ENCODE peak calls at places on chromosomes 7 and 10, in six cellular contexts. F, T, Q, S, B and I are unnamed samples.

GRCh38 chr10:117550599-117551321 is 8.2 kb downstream of the EMX2 start:
- DNase-seq in F (no peak), T (no peak), Q (no peak), S (no peak), B (no peak), I (no peak)

GRCh38 chr10:110118891-110119621 is 88.3 kb upstream of the MXI1 start:
- DNase-seq in F (no peak), T (no peak), Q (no peak), S (no peak), B (no peak), I (no peak)

GRCh38 chr10:74983383-74983782 is 128.1 kb upstream of the SAMD8 start:
- DNase-seq in F (no peak), T (no peak), Q (no peak), S (no peak), B (no peak), I (no peak)

GRCh38 chr7:158579662-158580646 is 7.7 kb downstream of the PTPRN2 start:
- DNase-seq in F (no peak), T (no peak), Q (no peak), S (no peak), B (no peak), I (no peak)

GRCh38 chr7:121505021-121505420 is 108.9 kb upstream of the FAM3C start:
- DNase-seq in F (no peak), T (no peak), Q (no peak), S (no peak), B (peak), I (no peak)

GRCh38 chr7:240887-241421 is 48.6 kb downstream of the FAM20C start:
- DNase-seq in F (no peak), T (no peak), Q (no peak), S (peak), B (no peak), I (no peak)

GRCh38 chr7:14800664-14801063 is 101.9 kb downstream of the DGKB start:
- DNase-seq in F (no peak), T (peak), Q (no peak), S (no peak), B (no peak), I (no peak)

GRCh38 chr10:28219241-28219640 is 83.6 kb downstream of the MPP7 start:
- DNase-seq in F (no peak), T (no peak), Q (no peak), S (no peak), B (peak), I (no peak)

GRCh38 chr10:19749185-19749729 is 67.0 kb upstream of the PLXDC2 start:
- DNase-seq in F (no peak), T (no peak), Q (no peak), S (no peak), B (peak), I (no peak)

GRCh38 chr7:96314402-96315108 is 7.3 kb downstream of the SLC25A13 start:
- DNase-seq in F (no peak), T (no peak), Q (no peak), S (no peak), B (no peak), I (no peak)

GRCh38 chr10:5814110-5815107 is 1.2 kb upstream of the GDI2 start:
- DNase-seq in F (no peak), T (no peak), Q (no peak), S (peak), B (peak), I (no peak)

GRCh38 chr10:4267084-4267774 is 482.2 kb upstream of the KLF6 start:
- DNase-seq in F (no peak), T (no peak), Q (no peak), S (no peak), B (no peak), I (no peak)

GRCh38 chr10:93541402-93542357 is 24.8 kb upstream of the FFAR4 start:
- DNase-seq in F (no peak), T (peak), Q (peak), S (no peak), B (peak), I (no peak)

GRCh38 chr7:130274983-130275649 is 8.5 kb downstream of the CPA2 start:
- DNase-seq in F (no peak), T (no peak), Q (no peak), S (no peak), B (no peak), I (no peak)

GRCh38 chr7:138887872-138888656 is 90.1 kb upstream of the ATP6V0A4 start:
- DNase-seq in F (no peak), T (no peak), Q (no peak), S (no peak), B (no peak), I (no peak)

GRCh38 chr10:29980084-29980483 is 79.3 kb downstream of the JCAD start:
- DNase-seq in F (no peak), T (no peak), Q (peak), S (no peak), B (no peak), I (no peak)

GRCh38 chr10:99347672-99348071 is 18.5 kb downstream of the CNNM1 start:
- DNase-seq in F (no peak), T (no peak), Q (no peak), S (no peak), B (no peak), I (no peak)

GRCh38 chr10:22711373-22711772 is 3.0 kb downstream of the PIP4K2A start:
- DNase-seq in F (no peak), T (no peak), Q (no peak), S (no peak), B (no peak), I (no peak)

GRCh38 chr7:130490888-130491771 is 755 bp upstream of the MEST start:
- DNase-seq in F (peak), T (no peak), Q (peak), S (peak), B (peak), I (no peak)

GRCh38 chr7:94272821-94273583 is 121.7 kb upstream of the COL1A2 start:
- DNase-seq in F (no peak), T (no peak), Q (no peak), S (no peak), B (no peak), I (no peak)

GRCh38 chr7:94277236-94277635 is 117.5 kb upstream of the COL1A2 start:
- DNase-seq in F (no peak), T (no peak), Q (no peak), S (no peak), B (peak), I (no peak)

GRCh38 chr7:94274828-94275227 is 119.9 kb upstream of the COL1A2 start:
- DNase-seq in F (no peak), T (no peak), Q (no peak), S (no peak), B (no peak), I (no peak)

GRCh38 chr7:94276046-94276445 is 118.6 kb upstream of the COL1A2 start:
- DNase-seq in F (no peak), T (no peak), Q (no peak), S (no peak), B (no peak), I (no peak)

DNA sequence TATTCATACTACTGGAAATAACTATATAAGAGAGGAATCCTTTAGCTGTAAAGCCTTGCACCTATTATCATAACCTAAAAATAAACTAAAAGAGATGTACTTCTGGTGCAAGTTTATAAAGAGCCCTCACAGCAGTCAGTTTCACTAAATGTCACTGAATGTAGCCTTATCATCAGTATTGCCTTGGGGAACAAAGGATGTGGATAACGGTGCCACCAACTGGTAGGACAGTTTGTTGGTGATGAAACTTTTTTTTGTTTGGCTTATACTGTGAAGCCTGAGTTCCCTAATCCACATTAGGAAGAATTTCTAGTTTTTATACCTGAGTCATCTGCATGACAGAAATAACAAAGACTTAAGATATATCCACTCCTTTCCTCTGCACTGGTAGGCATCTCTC is 117.9 kb upstream of the COL1A2 start:
- DNase-seq in F (no peak), T (no peak), Q (no peak), S (no peak), B (no peak), I (no peak)
- TF ChIP-seq CTCF in F (peak), T (no peak), Q (peak), S (no peak), B (peak), I (no peak)

DNA sequence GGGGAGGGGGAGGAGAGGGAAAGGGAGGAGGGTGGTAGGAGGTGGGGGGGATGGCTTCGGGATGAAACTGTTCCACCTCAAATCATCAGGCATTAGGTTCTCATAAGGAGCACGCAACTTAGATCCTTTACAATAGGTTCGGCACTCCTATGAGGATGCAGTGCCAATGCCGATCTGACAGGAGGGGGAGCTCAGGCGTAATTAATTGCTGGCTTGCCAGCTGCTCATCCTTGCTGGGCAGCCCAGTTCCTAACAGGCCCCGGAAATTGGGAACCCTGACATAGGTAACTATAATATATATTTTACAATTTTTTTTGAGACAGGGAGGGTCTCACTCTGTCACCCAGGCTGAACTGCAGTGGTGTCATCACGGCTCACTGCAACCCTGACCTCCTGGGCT is 118.8 kb upstream of the SFMBT2 start:
- DNase-seq in F (no peak), T (no peak), Q (peak), S (no peak), B (no peak), I (no peak)
- TF ChIP-seq CTCF in F (no peak), T (no peak), Q (peak), S (no peak), B (peak), I (no peak)

GRCh38 chr7:44431091-44431608 is 59.3 kb downstream of the NUDCD3 start:
- DNase-seq in F (peak), T (peak), Q (peak), S (peak), B (no peak), I (no peak)
- TF ChIP-seq CTCF in F (peak), T (no peak), Q (peak), S (peak), B (peak), I (no peak)

DNA sequence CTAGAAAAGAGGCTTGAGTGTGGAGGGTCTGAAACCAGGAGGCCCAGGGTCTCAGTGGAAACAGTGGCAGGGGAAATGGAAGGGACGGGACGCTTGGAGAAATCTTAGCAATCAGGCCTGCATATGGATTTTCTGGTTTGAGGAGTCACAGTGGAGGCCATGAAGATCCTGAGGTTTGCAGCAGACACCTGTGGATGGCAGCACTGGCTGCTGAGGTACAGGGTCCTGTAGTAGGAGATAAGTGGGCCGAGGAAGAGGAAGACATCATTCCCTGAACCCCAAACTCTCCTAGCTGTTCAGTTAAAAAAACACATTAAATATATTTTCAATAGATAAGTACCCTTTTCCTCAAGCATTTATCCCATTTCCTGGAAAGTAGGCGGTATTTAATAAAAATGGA is 208.8 kb upstream of the IGFBP3 start:
- DNase-seq in F (no peak), T (no peak), Q (no peak), S (no peak), B (no peak), I (no peak)
- TF ChIP-seq CTCF in F (peak), T (no peak), Q (no peak), S (no peak), B (no peak), I (no peak)

GRCh38 chr10:88107296-88107695 is 243.9 kb downstream of the PTEN start:
- DNase-seq in F (no peak), T (no peak), Q (no peak), S (no peak), B (no peak), I (no peak)

GRCh38 chr10:88106348-88106747 is 242.9 kb downstream of the PTEN start:
- DNase-seq in F (no peak), T (no peak), Q (no peak), S (no peak), B (no peak), I (no peak)

GRCh38 chr10:88110355-88110754 is 246.9 kb downstream of the PTEN start:
- DNase-seq in F (no peak), T (no peak), Q (no peak), S (no peak), B (peak), I (no peak)

GRCh38 chr10:88107698-88108097 is 244.3 kb downstream of the PTEN start:
- DNase-seq in F (no peak), T (no peak), Q (no peak), S (no peak), B (no peak), I (no peak)

GRCh38 chr10:88108115-88108610 is 244.7 kb downstream of the PTEN start:
- DNase-seq in F (no peak), T (peak), Q (no peak), S (no peak), B (no peak), I (no peak)
- TF ChIP-seq CTCF in F (no peak), T (no peak), Q (no peak), S (no peak), B (no peak), I (no peak)

GRCh38 chr10:112442063-112442462 is 4.7 kb downstream of the ZDHHC6 start:
- DNase-seq in F (no peak), T (no peak), Q (no peak), S (no peak), B (no peak), I (no peak)

GRCh38 chr10:112446055-112446854 is 459 bp downstream of the ZDHHC6 start:
- DNase-seq in F (no peak), T (no peak), Q (no peak), S (no peak), B (no peak), I (no peak)

GRCh38 chr10:112448903-112449302 is 1.9 kb downstream of the VTI1A start:
- DNase-seq in F (no peak), T (no peak), Q (no peak), S (no peak), B (no peak), I (no peak)

GRCh38 chr10:112441520-112441919 is 5.2 kb downstream of the ZDHHC6 start:
- DNase-seq in F (no peak), T (no peak), Q (no peak), S (no peak), B (no peak), I (no peak)

GRCh38 chr10:112446855-112447691 is at the start of the genes VTI1A and ZDHHC6:
- DNase-seq in F (peak), T (peak), Q (peak), S (peak), B (peak), I (peak)
- TF ChIP-seq CTCF in F (no peak), T (no peak), Q (peak), S (no peak), B (peak), I (no peak)

GRCh38 chr10:69883256-69883655 is 81.5 kb downstream of the COL13A1 start:
- DNase-seq in F (no peak), T (peak), Q (no peak), S (no peak), B (no peak), I (no peak)
- TF ChIP-seq CTCF in F (no peak), T (peak), Q (no peak), S (no peak), B (peak), I (no peak)